ENCODE peak calls at places on chromosomes 12 and 14, in seven cellular contexts. One of them, this sample, is unnamed.

GRCh38 chr12:108634225-108634795 is 616 bp upstream of the SELPLG start:
- DNase-seq in mucosa of gallbladder: no peak
- DNase-seq in heart left ventricle: no peak
- DNase-seq in GM12878: no peak
- DNase-seq in left cardiac atrium: no peak
- DNase-seq in neural progenitor cell: no peak
- DNase-seq in germinal center: peak; percentile 40
- DNase-seq in this sample: peak; percentile 91

GRCh38 chr12:103848917-103849491 is 8.0 kb upstream of the NT5DC3 start:
- DNase-seq in mucosa of gallbladder: no peak
- DNase-seq in heart left ventricle: no peak
- DNase-seq in GM12878: no peak
- DNase-seq in left cardiac atrium: no peak
- DNase-seq in neural progenitor cell: no peak
- DNase-seq in germinal center: no peak
- DNase-seq in this sample: no peak

GRCh38 chr14:55116246-55117030 is 12.6 kb upstream of the LGALS3 start:
- DNase-seq in mucosa of gallbladder: peak; percentile 48
- DNase-seq in heart left ventricle: no peak
- DNase-seq in GM12878: no peak
- DNase-seq in left cardiac atrium: no peak
- DNase-seq in neural progenitor cell: no peak
- DNase-seq in germinal center: no peak
- DNase-seq in this sample: no peak

GRCh38 chr12:38904932-38905479 is 385 bp downstream of the CPNE8 start:
- DNase-seq in mucosa of gallbladder: peak; percentile 85
- DNase-seq in heart left ventricle: peak; percentile 91
- DNase-seq in GM12878: peak; percentile 65
- DNase-seq in left cardiac atrium: peak; percentile 93
- DNase-seq in neural progenitor cell: peak; percentile 74
- DNase-seq in germinal center: peak; percentile 7
- DNase-seq in this sample: peak; percentile 85

GRCh38 chr12:11836282-11836963 is 186.9 kb downstream of the ETV6 start:
- DNase-seq in mucosa of gallbladder: no peak
- DNase-seq in heart left ventricle: peak; percentile 50
- DNase-seq in GM12878: peak; percentile 99
- DNase-seq in left cardiac atrium: no peak
- DNase-seq in neural progenitor cell: no peak
- DNase-seq in germinal center: peak; percentile 88
- DNase-seq in this sample: peak; percentile 86

GRCh38 chr12:27901959-27902358 is 70.6 kb downstream of the PTHLH start:
- DNase-seq in mucosa of gallbladder: no peak
- DNase-seq in heart left ventricle: no peak
- DNase-seq in GM12878: no peak
- DNase-seq in left cardiac atrium: no peak
- DNase-seq in neural progenitor cell: no peak
- DNase-seq in germinal center: no peak
- DNase-seq in this sample: no peak

GRCh38 chr12:109693653-109694224 is 19.9 kb upstream of the FAM222A start:
- DNase-seq in mucosa of gallbladder: no peak
- DNase-seq in heart left ventricle: no peak
- DNase-seq in GM12878: no peak
- DNase-seq in left cardiac atrium: no peak
- DNase-seq in neural progenitor cell: no peak
- DNase-seq in germinal center: no peak
- DNase-seq in this sample: peak; percentile 24

GRCh38 chr14:85241022-85241880 is 288.7 kb upstream of the FLRT2 start:
- DNase-seq in mucosa of gallbladder: no peak
- DNase-seq in heart left ventricle: no peak
- DNase-seq in GM12878: no peak
- DNase-seq in left cardiac atrium: no peak
- DNase-seq in neural progenitor cell: peak; percentile 24
- DNase-seq in germinal center: no peak
- DNase-seq in this sample: no peak

GRCh38 chr14:67360469-67361206 is 510 bp downstream of the EIF2S1 start:
- DNase-seq in mucosa of gallbladder: no peak
- DNase-seq in heart left ventricle: no peak
- DNase-seq in GM12878: no peak
- DNase-seq in left cardiac atrium: no peak
- DNase-seq in neural progenitor cell: no peak
- DNase-seq in germinal center: no peak
- DNase-seq in this sample: peak; percentile 4

GRCh38 chr12:62631531-62632520 is 165.2 kb downstream of the MON2 start:
- DNase-seq in mucosa of gallbladder: peak; percentile 36
- DNase-seq in heart left ventricle: peak; percentile 69
- DNase-seq in GM12878: no peak
- DNase-seq in left cardiac atrium: peak; percentile 69
- DNase-seq in neural progenitor cell: peak; percentile 75
- DNase-seq in germinal center: peak; percentile 38
- DNase-seq in this sample: peak; percentile 9

GRCh38 chr12:64625243-64626077 is 15.2 kb downstream of the RASSF3 start:
- DNase-seq in mucosa of gallbladder: peak; percentile 83
- DNase-seq in heart left ventricle: peak; percentile 78
- DNase-seq in GM12878: peak; percentile 78
- DNase-seq in left cardiac atrium: peak; percentile 75
- DNase-seq in neural progenitor cell: no peak
- DNase-seq in germinal center: peak; percentile 48
- DNase-seq in this sample: no peak

GRCh38 chr14:73168274-73168673 is 32.0 kb downstream of the PSEN1 start:
- DNase-seq in mucosa of gallbladder: no peak
- DNase-seq in heart left ventricle: no peak
- DNase-seq in GM12878: no peak
- DNase-seq in left cardiac atrium: no peak
- DNase-seq in neural progenitor cell: no peak
- DNase-seq in germinal center: no peak
- DNase-seq in this sample: no peak

GRCh38 chr14:49105512-49105911 is 480.7 kb downstream of the RPS29 start:
- DNase-seq in mucosa of gallbladder: no peak
- DNase-seq in heart left ventricle: no peak
- DNase-seq in GM12878: no peak
- DNase-seq in left cardiac atrium: no peak
- DNase-seq in neural progenitor cell: no peak
- DNase-seq in germinal center: no peak
- DNase-seq in this sample: no peak

GRCh38 chr12:120257041-120257821 is 8.3 kb downstream of the PXN start:
- DNase-seq in mucosa of gallbladder: peak; percentile 72
- DNase-seq in heart left ventricle: peak; percentile 76
- DNase-seq in GM12878: no peak
- DNase-seq in left cardiac atrium: peak; percentile 78
- DNase-seq in neural progenitor cell: no peak
- DNase-seq in germinal center: no peak
- DNase-seq in this sample: no peak

GRCh38 chr12:123532808-123533649 is 490 bp downstream of the RILPL1 start:
- DNase-seq in mucosa of gallbladder: peak; percentile 23
- DNase-seq in heart left ventricle: peak; percentile 52
- DNase-seq in GM12878: no peak
- DNase-seq in left cardiac atrium: peak; percentile 68
- DNase-seq in neural progenitor cell: peak; percentile 81
- DNase-seq in germinal center: no peak
- DNase-seq in this sample: no peak

GRCh38 chr12:46400406-46400805 is 27.8 kb upstream of the SLC38A2 start:
- DNase-seq in mucosa of gallbladder: no peak
- DNase-seq in heart left ventricle: no peak
- DNase-seq in GM12878: no peak
- DNase-seq in left cardiac atrium: no peak
- DNase-seq in neural progenitor cell: no peak
- DNase-seq in germinal center: no peak
- DNase-seq in this sample: no peak

GRCh38 chr14:74843653-74844052 is 32.3 kb downstream of the PROX2 start:
- DNase-seq in mucosa of gallbladder: peak; percentile 34
- DNase-seq in heart left ventricle: no peak
- DNase-seq in GM12878: no peak
- DNase-seq in left cardiac atrium: no peak
- DNase-seq in neural progenitor cell: no peak
- DNase-seq in germinal center: no peak
- DNase-seq in this sample: no peak

GRCh38 chr12:94261119-94261518 is 112.7 kb downstream of the PLXNC1 start:
- DNase-seq in mucosa of gallbladder: no peak
- DNase-seq in heart left ventricle: no peak
- DNase-seq in GM12878: no peak
- DNase-seq in left cardiac atrium: no peak
- DNase-seq in neural progenitor cell: peak; percentile 87
- DNase-seq in germinal center: no peak
- DNase-seq in this sample: no peak

GRCh38 chr14:93538411-93538810 is 107.7 kb downstream of the UNC79 start:
- DNase-seq in mucosa of gallbladder: no peak
- DNase-seq in heart left ventricle: no peak
- DNase-seq in GM12878: no peak
- DNase-seq in left cardiac atrium: no peak
- DNase-seq in neural progenitor cell: peak; percentile 21
- DNase-seq in germinal center: no peak
- DNase-seq in this sample: no peak